ENCODE peak calls at places on chromosomes 1 and 21, in eight cellular contexts. B, J, N, U, Q, X, Z and A are unnamed samples.

GRCh38 chr1:243496173-243496553 is 240.3 kb downstream of the SDCCAG8 start:
- DNase-seq in N (no peak), J (peak; percentile 88), U (no peak), X (peak; percentile 86), Z (peak; percentile 90), B (no peak), Q (no peak), A (no peak)

GRCh38 chr21:36929622-36930021 is 36.8 kb downstream of the HLCS start:
- DNase-seq in B (no peak), Q (peak; percentile 54), X (no peak), Z (no peak), N (no peak), U (peak; percentile 55), J (no peak), A (peak; percentile 74)

GRCh38 chr1:23456226-23456625 is 27.8 kb downstream of the ASAP3 start:
- DNase-seq in Z (no peak), J (no peak), Q (no peak), B (no peak), U (no peak), X (no peak), N (no peak), A (no peak)

GRCh38 chr21:36463204-36463603 is 16.7 kb downstream of the CLDN14 start:
- DNase-seq in X (no peak), N (no peak), J (no peak), Q (no peak), B (no peak), U (no peak), Z (no peak), A (no peak)

GRCh38 chr21:45893166-45894106 is 88.1 kb upstream of the COL6A1 start:
- DNase-seq in Z (no peak), J (no peak), N (no peak), U (no peak), Q (no peak), X (no peak), B (no peak), A (no peak)

GRCh38 chr1:170192535-170192934 is 46.8 kb downstream of the NTMT2 start:
- DNase-seq in N (no peak), U (no peak), J (no peak), Z (no peak), Q (no peak), B (no peak), X (no peak), A (no peak)

GRCh38 chr1:214233856-214234634 is 46.9 kb upstream of the SMYD2 start:
- DNase-seq in B (no peak), U (no peak), Z (no peak), N (no peak), Q (no peak), J (no peak), X (no peak), A (no peak)

GRCh38 chr21:45264146-45264918 is 23.4 kb downstream of the POFUT2 start:
- DNase-seq in Z (peak; percentile 81), J (peak; percentile 49), U (peak; percentile 17), B (no peak), Q (no peak), N (no peak), X (peak; percentile 37), A (no peak)

GRCh38 chr21:45127937-45128336 is 53.6 kb downstream of the ADARB1 start:
- DNase-seq in Z (no peak), N (no peak), X (no peak), B (no peak), Q (no peak), U (no peak), J (no peak), A (no peak)

DNA sequence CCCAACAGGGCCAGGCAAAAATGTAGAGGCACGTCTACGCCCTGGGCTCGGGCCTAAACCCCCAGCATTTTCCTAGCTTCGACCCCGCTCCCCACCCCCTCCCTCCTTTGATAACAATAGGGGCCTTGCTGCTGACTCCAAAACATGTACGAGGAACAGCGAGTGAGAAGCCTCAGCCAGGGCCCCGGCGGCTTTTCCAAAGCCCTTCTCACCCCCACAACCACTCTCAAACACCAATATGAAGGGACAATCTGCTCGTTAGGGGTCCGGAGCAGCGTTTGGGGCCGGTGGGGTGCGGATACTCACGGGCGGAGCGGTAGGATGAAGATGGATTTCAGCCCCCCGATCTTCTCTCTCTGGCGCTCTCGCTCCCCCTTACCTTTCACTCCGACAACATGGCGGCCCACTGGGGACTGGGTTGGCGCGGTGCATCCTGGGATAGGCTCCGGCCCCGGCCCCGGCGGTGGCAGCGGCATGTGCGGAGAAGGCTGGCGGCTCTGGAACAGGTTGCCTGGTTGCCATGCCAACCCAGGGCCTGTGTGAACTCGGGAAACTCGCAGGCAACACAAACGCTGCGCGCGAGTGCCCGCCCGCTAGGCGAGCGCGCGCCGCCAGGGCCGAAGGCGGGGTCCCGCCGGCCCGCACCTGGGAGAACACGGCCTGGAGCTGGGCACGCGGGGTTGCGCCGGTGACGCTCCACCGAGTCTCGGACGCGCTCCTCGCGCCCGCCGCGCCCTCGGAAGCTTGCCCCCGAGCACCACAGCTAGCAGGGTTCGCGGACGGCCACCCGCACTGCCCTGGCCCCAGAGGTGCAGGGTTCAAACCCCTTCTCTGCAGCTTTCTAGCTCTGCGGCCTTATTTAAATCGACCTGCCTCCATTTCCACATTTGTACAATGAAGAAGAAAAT is at the start of gene PUM1:
- DNase-seq in B (peak; percentile 99), Q (peak; percentile 99), N (peak; percentile 85), U (peak; percentile 100), Z (peak; percentile 97), X (peak; percentile 98), J (peak; percentile 99), A (peak; percentile 99)
- TF ChIP-seq POLR2A in B (peak; percentile 43), Q (peak; percentile 89), N (peak; percentile 96), U (no peak), Z (no peak), X (peak; percentile 55), J (no peak), A (peak; percentile 54)

GRCh38 chr21:40846057-40846456 is 901 bp downstream of the DSCAM start:
- DNase-seq in N (no peak), B (peak; percentile 45), Z (no peak), J (no peak), Q (no peak), U (no peak), X (no peak), A (no peak)
- H3K4me1 ChIP-seq in N (no peaks in the 10 kb centered on the region), B (peaks cover 15% of the 10 kb centered on the region), Z (no peaks in the 10 kb centered on the region), J (no peaks in the 10 kb centered on the region), Q (no peaks in the 10 kb centered on the region), U (peaks cover 12% of the 10 kb centered on the region), X (peaks cover 19% of the 10 kb centered on the region), A (peaks cover 12% of the 10 kb centered on the region)

GRCh38 chr1:173852105-173852504 is 15.7 kb downstream of the GAS5 start:
- DNase-seq in U (no peak), B (no peak), Q (no peak), X (no peak), J (no peak), N (no peak), Z (no peak), A (no peak)

GRCh38 chr1:173856903-173857302 is 10.9 kb downstream of the GAS5 start:
- DNase-seq in B (no peak), J (no peak), Q (no peak), Z (no peak), U (no peak), N (no peak), X (no peak), A (no peak)

GRCh38 chr1:173857363-173857917 is 10.3 kb downstream of the GAS5 start:
- DNase-seq in U (no peak), X (no peak), Z (no peak), J (no peak), Q (no peak), N (no peak), B (no peak), A (no peak)

GRCh38 chr1:173856014-173856413 is 11.8 kb downstream of the GAS5 start:
- DNase-seq in J (no peak), X (no peak), Q (no peak), N (no peak), U (no peak), Z (no peak), B (no peak), A (no peak)

DNA sequence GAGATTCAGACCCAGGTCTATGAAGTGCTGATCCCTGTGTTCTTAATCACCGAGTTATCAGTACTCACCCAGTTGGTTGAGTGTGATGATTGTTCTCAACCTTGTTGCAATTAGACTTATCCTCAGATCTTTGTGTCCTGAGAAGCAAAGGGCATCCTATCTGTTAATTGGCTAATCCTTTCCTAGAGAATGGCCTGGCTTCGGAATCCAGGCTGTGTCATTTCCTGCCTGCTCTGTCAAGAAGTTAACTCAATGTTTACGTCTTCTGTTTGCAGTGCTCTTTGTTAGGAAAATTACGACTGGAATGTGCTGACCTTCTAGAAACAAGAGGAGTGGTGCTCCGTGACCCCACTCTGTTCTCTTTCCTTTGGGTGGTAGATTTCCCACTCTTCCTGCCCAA is 14.7 kb downstream of the GAS5 start:
- DNase-seq in N (no peak), U (no peak), Z (no peak), X (no peak), J (no peak), Q (no peak), B (no peak), A (no peak)
- H3K27ac ChIP-seq in N (no peak overlapping the region), U (peak overlapping the region; percentile 7), Z (no peak overlapping the region), X (no peak overlapping the region), J (peak overlapping the region; percentile 61), Q (no peak overlapping the region), B (peak overlapping the region; percentile 0), A (no peak overlapping the region)

GRCh38 chr1:32924881-32925344 is 23.7 kb upstream of the TMEM54 start:
- DNase-seq in X (no peak), J (peak; percentile 85), Z (no peak), U (peak; percentile 44), Q (no peak), N (no peak), B (no peak), A (no peak)
- TF ChIP-seq POLR2A in X (no peak), J (no peak), Z (no peak), U (no peak), Q (no peak), N (no peak), B (no peak), A (no peak)

GRCh38 chr1:18530567-18531502 is 50.1 kb downstream of the KLHDC7A start:
- DNase-seq in J (no peak), Z (peak; percentile 58), B (peak; percentile 47), N (no peak), X (no peak), U (no peak), Q (no peak), A (peak; percentile 8)

GRCh38 chr1:18531503-18531845 is 50.7 kb downstream of the KLHDC7A start:
- DNase-seq in B (no peak), Z (peak; percentile 91), U (no peak), Q (no peak), X (no peak), J (no peak), N (no peak), A (peak; percentile 5)

GRCh38 chr1:18534810-18535205 is 54.1 kb downstream of the KLHDC7A start:
- DNase-seq in B (no peak), J (no peak), U (no peak), N (no peak), Z (peak; percentile 61), Q (no peak), X (no peak), A (no peak)

GRCh38 chr1:18529714-18530113 is 49.0 kb downstream of the KLHDC7A start:
- DNase-seq in J (no peak), B (peak; percentile 77), Q (no peak), U (no peak), X (no peak), N (no peak), Z (peak; percentile 40), A (no peak)

GRCh38 chr1:18532390-18533170 is 51.9 kb downstream of the KLHDC7A start:
- DNase-seq in U (no peak), Z (peak; percentile 84), J (no peak), Q (no peak), B (peak; percentile 60), N (no peak), X (no peak), A (no peak)
- H3K4me1 ChIP-seq in U (peaks cover 9% of the 10 kb centered on the region), Z (no peaks in the 10 kb centered on the region), J (no peaks in the 10 kb centered on the region), Q (no peaks in the 10 kb centered on the region), B (no peaks in the 10 kb centered on the region), N (no peaks in the 10 kb centered on the region), X (no peaks in the 10 kb centered on the region), A (peaks cover 22% of the 10 kb centered on the region)